ENCODE peak calls at places on chromosomes 11 and 22, in seven cellular contexts. One of them, this sample, is unnamed.

GRCh38 chr11:116641561-116642045 is 131.2 kb downstream of the BUD13 start:
- DNase-seq in WTC11: peak
- DNase-seq in MCF 10A: peak
- DNase-seq in MM.1S: peak
- DNase-seq in PC-9: peak
- DNase-seq in stimulated activated CD8-positive, alpha-beta memory T cell treated with anti-CD3 and anti-CD28 coated beads, Interleukin-7, amount 100 ng/mL, for 1 hour: no peak
- DNase-seq in EL: peak
- DNase-seq in this sample: peak

GRCh38 chr11:112174789-112175595 is at the start of gene BCO2:
- DNase-seq in MM.1S: peak
- DNase-seq in WTC11: peak
- DNase-seq in PC-9: peak
- DNase-seq in MCF 10A: peak
- DNase-seq in stimulated activated CD8-positive, alpha-beta memory T cell treated with anti-CD3 and anti-CD28 coated beads, Interleukin-7, amount 100 ng/mL, for 1 hour: no peak
- DNase-seq in EL: peak
- DNase-seq in this sample: peak

GRCh38 chr11:87493516-87493915 is 455.8 kb downstream of the TMEM135 start:
- DNase-seq in MCF 10A: no peak
- DNase-seq in PC-9: no peak
- DNase-seq in stimulated activated CD8-positive, alpha-beta memory T cell treated with anti-CD3 and anti-CD28 coated beads, Interleukin-7, amount 100 ng/mL, for 1 hour: no peak
- DNase-seq in MM.1S: no peak
- DNase-seq in WTC11: no peak
- DNase-seq in EL: peak
- DNase-seq in this sample: no peak

GRCh38 chr11:69076129-69076791 is 27.5 kb downstream of the TPCN2 start:
- DNase-seq in MCF 10A: no peak
- DNase-seq in stimulated activated CD8-positive, alpha-beta memory T cell treated with anti-CD3 and anti-CD28 coated beads, Interleukin-7, amount 100 ng/mL, for 1 hour: no peak
- DNase-seq in PC-9: peak
- DNase-seq in MM.1S: no peak
- DNase-seq in EL: peak
- DNase-seq in WTC11: no peak
- DNase-seq in this sample: peak

GRCh38 chr11:46617451-46618314 is at the start of gene ATG13:
- DNase-seq in MCF 10A: peak
- DNase-seq in PC-9: peak
- DNase-seq in stimulated activated CD8-positive, alpha-beta memory T cell treated with anti-CD3 and anti-CD28 coated beads, Interleukin-7, amount 100 ng/mL, for 1 hour: peak
- DNase-seq in EL: peak
- DNase-seq in MM.1S: peak
- DNase-seq in WTC11: peak
- DNase-seq in this sample: peak

GRCh38 chr11:103222801-103223200 is 113.6 kb downstream of the DYNC2H1 start:
- DNase-seq in MM.1S: no peak
- DNase-seq in EL: no peak
- DNase-seq in MCF 10A: no peak
- DNase-seq in stimulated activated CD8-positive, alpha-beta memory T cell treated with anti-CD3 and anti-CD28 coated beads, Interleukin-7, amount 100 ng/mL, for 1 hour: no peak
- DNase-seq in WTC11: no peak
- DNase-seq in PC-9: no peak
- DNase-seq in this sample: no peak

GRCh38 chr22:28341001-28341400 is 338.6 kb downstream of the TTC28 start:
- DNase-seq in WTC11: no peak
- DNase-seq in PC-9: no peak
- DNase-seq in stimulated activated CD8-positive, alpha-beta memory T cell treated with anti-CD3 and anti-CD28 coated beads, Interleukin-7, amount 100 ng/mL, for 1 hour: no peak
- DNase-seq in MCF 10A: no peak
- DNase-seq in EL: peak
- DNase-seq in MM.1S: no peak
- DNase-seq in this sample: no peak

GRCh38 chr22:41725510-41726110 is 26.3 kb downstream of the MEI1 start:
- DNase-seq in MM.1S: no peak
- DNase-seq in MCF 10A: no peak
- DNase-seq in PC-9: peak
- DNase-seq in WTC11: no peak
- DNase-seq in stimulated activated CD8-positive, alpha-beta memory T cell treated with anti-CD3 and anti-CD28 coated beads, Interleukin-7, amount 100 ng/mL, for 1 hour: no peak
- DNase-seq in EL: peak
- DNase-seq in this sample: peak

GRCh38 chr22:47176573-47177333 is 414.3 kb downstream of the TBC1D22A start:
- DNase-seq in PC-9: no peak
- DNase-seq in EL: no peak
- DNase-seq in MCF 10A: no peak
- DNase-seq in WTC11: no peak
- DNase-seq in stimulated activated CD8-positive, alpha-beta memory T cell treated with anti-CD3 and anti-CD28 coated beads, Interleukin-7, amount 100 ng/mL, for 1 hour: no peak
- DNase-seq in MM.1S: no peak
- DNase-seq in this sample: no peak

GRCh38 chr11:28649922-28650321 is 541.7 kb downstream of the METTL15 start:
- DNase-seq in EL: peak
- DNase-seq in WTC11: no peak
- DNase-seq in PC-9: no peak
- DNase-seq in MM.1S: no peak
- DNase-seq in stimulated activated CD8-positive, alpha-beta memory T cell treated with anti-CD3 and anti-CD28 coated beads, Interleukin-7, amount 100 ng/mL, for 1 hour: no peak
- DNase-seq in MCF 10A: peak
- DNase-seq in this sample: peak

GRCh38 chr11:127619946-127620345 is 619.4 kb upstream of the KIRREL3 start:
- DNase-seq in MCF 10A: no peak
- DNase-seq in PC-9: no peak
- DNase-seq in EL: no peak
- DNase-seq in WTC11: no peak
- DNase-seq in stimulated activated CD8-positive, alpha-beta memory T cell treated with anti-CD3 and anti-CD28 coated beads, Interleukin-7, amount 100 ng/mL, for 1 hour: no peak
- DNase-seq in MM.1S: no peak
- DNase-seq in this sample: no peak

GRCh38 chr11:121246021-121246768 is 46.4 kb upstream of the SC5D start:
- DNase-seq in EL: no peak
- DNase-seq in MM.1S: no peak
- DNase-seq in WTC11: peak
- DNase-seq in stimulated activated CD8-positive, alpha-beta memory T cell treated with anti-CD3 and anti-CD28 coated beads, Interleukin-7, amount 100 ng/mL, for 1 hour: no peak
- DNase-seq in PC-9: no peak
- DNase-seq in MCF 10A: no peak
- DNase-seq in this sample: no peak

GRCh38 chr11:78801161-78801884 is 226.7 kb upstream of the NARS2 start:
- DNase-seq in WTC11: no peak
- DNase-seq in MM.1S: no peak
- DNase-seq in EL: peak
- DNase-seq in stimulated activated CD8-positive, alpha-beta memory T cell treated with anti-CD3 and anti-CD28 coated beads, Interleukin-7, amount 100 ng/mL, for 1 hour: no peak
- DNase-seq in PC-9: no peak
- DNase-seq in MCF 10A: peak
- DNase-seq in this sample: peak

GRCh38 chr11:74321487-74322188 is 10.2 kb upstream of the P4HA3 start:
- DNase-seq in PC-9: no peak
- DNase-seq in MCF 10A: peak
- DNase-seq in MM.1S: peak
- DNase-seq in EL: no peak
- DNase-seq in stimulated activated CD8-positive, alpha-beta memory T cell treated with anti-CD3 and anti-CD28 coated beads, Interleukin-7, amount 100 ng/mL, for 1 hour: no peak
- DNase-seq in WTC11: peak
- DNase-seq in this sample: peak

GRCh38 chr11:23555085-23555484 is 694.8 kb upstream of the CCDC179 start:
- DNase-seq in WTC11: no peak
- DNase-seq in MCF 10A: no peak
- DNase-seq in stimulated activated CD8-positive, alpha-beta memory T cell treated with anti-CD3 and anti-CD28 coated beads, Interleukin-7, amount 100 ng/mL, for 1 hour: no peak
- DNase-seq in MM.1S: no peak
- DNase-seq in PC-9: no peak
- DNase-seq in EL: peak
- DNase-seq in this sample: no peak

GRCh38 chr22:17303840-17304779 is 65.2 kb upstream of the CECR2 start:
- DNase-seq in WTC11: no peak
- DNase-seq in MM.1S: peak
- DNase-seq in MCF 10A: no peak
- DNase-seq in PC-9: no peak
- DNase-seq in stimulated activated CD8-positive, alpha-beta memory T cell treated with anti-CD3 and anti-CD28 coated beads, Interleukin-7, amount 100 ng/mL, for 1 hour: peak
- DNase-seq in EL: no peak
- DNase-seq in this sample: peak

GRCh38 chr22:42177891-42178336 is 47.3 kb upstream of the CYP2D6 start:
- DNase-seq in WTC11: no peak
- DNase-seq in stimulated activated CD8-positive, alpha-beta memory T cell treated with anti-CD3 and anti-CD28 coated beads, Interleukin-7, amount 100 ng/mL, for 1 hour: no peak
- DNase-seq in MCF 10A: no peak
- DNase-seq in MM.1S: no peak
- DNase-seq in PC-9: no peak
- DNase-seq in EL: no peak
- DNase-seq in this sample: no peak

GRCh38 chr11:69940246-69940610 is 121.0 kb upstream of the FGF3 start:
- DNase-seq in MCF 10A: no peak
- DNase-seq in MM.1S: no peak
- DNase-seq in WTC11: peak
- DNase-seq in stimulated activated CD8-positive, alpha-beta memory T cell treated with anti-CD3 and anti-CD28 coated beads, Interleukin-7, amount 100 ng/mL, for 1 hour: no peak
- DNase-seq in EL: no peak
- DNase-seq in PC-9: no peak
- DNase-seq in this sample: no peak

This sample was measured in Daoy.